ENCODE peak calls at places on chromosome 9, in six cellular contexts. One of them, this sample, is unnamed.

GRCh38 chr9:130539473-130540223 is 39.7 kb upstream of the FUBP3 start:
- DNase-seq in hypothalamus: no peak
- DNase-seq in NCI-H524: no peak
- DNase-seq in dorsolateral prefrontal cortex: no peak
- DNase-seq in dermis blood vessel endothelial cell: peak
- DNase-seq in BE2C: no peak
- DNase-seq in this sample: no peak

GRCh38 chr9:33466565-33467495 is 6.9 kb downstream of the NOL6 start:
- DNase-seq in hypothalamus: peak
- DNase-seq in NCI-H524: peak
- DNase-seq in dorsolateral prefrontal cortex: peak
- DNase-seq in dermis blood vessel endothelial cell: peak
- DNase-seq in BE2C: peak
- DNase-seq in this sample: no peak

GRCh38 chr9:100472725-100473261 is at the start of gene TMEFF1:
- DNase-seq in hypothalamus: peak
- DNase-seq in NCI-H524: peak
- DNase-seq in dorsolateral prefrontal cortex: peak
- DNase-seq in dermis blood vessel endothelial cell: peak
- DNase-seq in BE2C: peak
- DNase-seq in this sample: peak

GRCh38 chr9:16593746-16594145 is 276.7 kb downstream of the BNC2 start:
- DNase-seq in hypothalamus: no peak
- DNase-seq in NCI-H524: no peak
- DNase-seq in dorsolateral prefrontal cortex: no peak
- DNase-seq in dermis blood vessel endothelial cell: no peak
- DNase-seq in BE2C: no peak
- DNase-seq in this sample: no peak

GRCh38 chr9:32738501-32739172 is 44.7 kb upstream of the TMEM215 start:
- DNase-seq in hypothalamus: no peak
- DNase-seq in NCI-H524: no peak
- DNase-seq in dorsolateral prefrontal cortex: no peak
- DNase-seq in dermis blood vessel endothelial cell: no peak
- DNase-seq in BE2C: no peak
- DNase-seq in this sample: no peak

GRCh38 chr9:11933926-11934325 is 759.3 kb upstream of the TYRP1 start:
- DNase-seq in hypothalamus: no peak
- DNase-seq in NCI-H524: peak
- DNase-seq in dorsolateral prefrontal cortex: no peak
- DNase-seq in dermis blood vessel endothelial cell: no peak
- DNase-seq in BE2C: no peak
- DNase-seq in this sample: no peak

GRCh38 chr9:7976167-7976755 is 176.7 kb upstream of the DMAC1 start:
- DNase-seq in hypothalamus: no peak
- DNase-seq in NCI-H524: no peak
- DNase-seq in dorsolateral prefrontal cortex: no peak
- DNase-seq in dermis blood vessel endothelial cell: no peak
- DNase-seq in BE2C: no peak
- DNase-seq in this sample: no peak

GRCh38 chr9:93422987-93423386 is 28.5 kb upstream of the FAM120A start:
- DNase-seq in hypothalamus: no peak
- DNase-seq in NCI-H524: no peak
- DNase-seq in dorsolateral prefrontal cortex: no peak
- DNase-seq in dermis blood vessel endothelial cell: no peak
- DNase-seq in BE2C: no peak
- DNase-seq in this sample: no peak

GRCh38 chr9:71036501-71036900 is 84.9 kb downstream of the TRPM3 start:
- DNase-seq in hypothalamus: no peak
- DNase-seq in NCI-H524: peak
- DNase-seq in dorsolateral prefrontal cortex: no peak
- DNase-seq in dermis blood vessel endothelial cell: peak
- DNase-seq in BE2C: peak
- DNase-seq in this sample: no peak

GRCh38 chr9:116565986-116566385 is 121.1 kb upstream of the TRIM32 start:
- DNase-seq in hypothalamus: no peak
- DNase-seq in NCI-H524: no peak
- DNase-seq in dorsolateral prefrontal cortex: no peak
- DNase-seq in dermis blood vessel endothelial cell: no peak
- DNase-seq in BE2C: no peak
- DNase-seq in this sample: no peak

GRCh38 chr9:117492476-117492875 is 77.6 kb upstream of the ASTN2 start:
- DNase-seq in hypothalamus: no peak
- DNase-seq in NCI-H524: no peak
- DNase-seq in dorsolateral prefrontal cortex: no peak
- DNase-seq in dermis blood vessel endothelial cell: no peak
- DNase-seq in BE2C: no peak
- DNase-seq in this sample: no peak

GRCh38 chr9:70607926-70608325 is 193.5 kb upstream of the KLF9 start:
- DNase-seq in hypothalamus: no peak
- DNase-seq in NCI-H524: no peak
- DNase-seq in dorsolateral prefrontal cortex: no peak
- DNase-seq in dermis blood vessel endothelial cell: no peak
- DNase-seq in BE2C: peak
- DNase-seq in this sample: no peak

GRCh38 chr9:15352301-15352700 is 45.3 kb upstream of the TTC39B start:
- DNase-seq in hypothalamus: no peak
- DNase-seq in NCI-H524: no peak
- DNase-seq in dorsolateral prefrontal cortex: no peak
- DNase-seq in dermis blood vessel endothelial cell: no peak
- DNase-seq in BE2C: no peak
- DNase-seq in this sample: no peak

GRCh38 chr9:101369286-101369685 is 15.5 kb downstream of the BAAT start:
- DNase-seq in hypothalamus: no peak
- DNase-seq in NCI-H524: no peak
- DNase-seq in dorsolateral prefrontal cortex: no peak
- DNase-seq in dermis blood vessel endothelial cell: no peak
- DNase-seq in BE2C: no peak
- DNase-seq in this sample: no peak

GRCh38 chr9:38067611-38067891 is 1.5 kb downstream of the SHB start:
- DNase-seq in hypothalamus: no peak
- DNase-seq in NCI-H524: no peak
- DNase-seq in dorsolateral prefrontal cortex: no peak
- DNase-seq in dermis blood vessel endothelial cell: no peak
- DNase-seq in BE2C: no peak
- DNase-seq in this sample: no peak

GRCh38 chr9:117679425-117679824 is 24.8 kb upstream of the TLR4 start:
- DNase-seq in hypothalamus: no peak
- DNase-seq in NCI-H524: no peak
- DNase-seq in dorsolateral prefrontal cortex: no peak
- DNase-seq in dermis blood vessel endothelial cell: peak
- DNase-seq in BE2C: no peak
- DNase-seq in this sample: no peak

GRCh38 chr9:12666813-12667212 is 26.4 kb upstream of the TYRP1 start:
- DNase-seq in hypothalamus: no peak
- DNase-seq in NCI-H524: peak
- DNase-seq in dorsolateral prefrontal cortex: no peak
- DNase-seq in dermis blood vessel endothelial cell: peak
- DNase-seq in BE2C: no peak
- DNase-seq in this sample: no peak

GRCh38 chr9:14395300-14396082 is 81.5 kb upstream of the NFIB start:
- DNase-seq in hypothalamus: peak
- DNase-seq in NCI-H524: no peak
- DNase-seq in dorsolateral prefrontal cortex: peak
- DNase-seq in dermis blood vessel endothelial cell: no peak
- DNase-seq in BE2C: peak
- DNase-seq in this sample: no peak

GRCh38 chr9:5186416-5187169 is 1.2 kb upstream of the INSL6 start:
- DNase-seq in hypothalamus: no peak
- DNase-seq in NCI-H524: peak
- DNase-seq in dorsolateral prefrontal cortex: no peak
- DNase-seq in dermis blood vessel endothelial cell: peak
- DNase-seq in BE2C: peak
- DNase-seq in this sample: no peak

GRCh38 chr9:91428927-91429351 is 5.3 kb upstream of the NFIL3 start:
- DNase-seq in hypothalamus: no peak
- DNase-seq in NCI-H524: no peak
- DNase-seq in dorsolateral prefrontal cortex: no peak
- DNase-seq in dermis blood vessel endothelial cell: no peak
- DNase-seq in BE2C: no peak
- DNase-seq in this sample: no peak

GRCh38 chr9:128554155-128554862 is 1.9 kb downstream of the SPTAN1 start:
- DNase-seq in hypothalamus: no peak
- DNase-seq in NCI-H524: no peak
- DNase-seq in dorsolateral prefrontal cortex: no peak
- DNase-seq in dermis blood vessel endothelial cell: peak
- DNase-seq in BE2C: no peak
- DNase-seq in this sample: no peak

GRCh38 chr9:33506626-33507370 is 17.3 kb upstream of the ANKRD18B start:
- DNase-seq in hypothalamus: no peak
- DNase-seq in NCI-H524: no peak
- DNase-seq in dorsolateral prefrontal cortex: no peak
- DNase-seq in dermis blood vessel endothelial cell: peak
- DNase-seq in BE2C: no peak
- DNase-seq in this sample: no peak

GRCh38 chr9:5953743-5954707 is 61.4 kb downstream of the RANBP6 start:
- DNase-seq in hypothalamus: no peak
- DNase-seq in NCI-H524: peak
- DNase-seq in dorsolateral prefrontal cortex: no peak
- DNase-seq in dermis blood vessel endothelial cell: peak
- DNase-seq in BE2C: no peak
- DNase-seq in this sample: no peak

GRCh38 chr9:130390371-130390770 is 54.4 kb upstream of the ASS1 start:
- DNase-seq in hypothalamus: no peak
- DNase-seq in NCI-H524: no peak
- DNase-seq in dorsolateral prefrontal cortex: no peak
- DNase-seq in dermis blood vessel endothelial cell: no peak
- DNase-seq in BE2C: no peak
- DNase-seq in this sample: no peak

GRCh38 chr9:78292026-78292425 is 4.9 kb upstream of the PSAT1 start:
- DNase-seq in hypothalamus: no peak
- DNase-seq in NCI-H524: no peak
- DNase-seq in dorsolateral prefrontal cortex: no peak
- DNase-seq in dermis blood vessel endothelial cell: no peak
- DNase-seq in BE2C: no peak
- DNase-seq in this sample: no peak

This sample was measured in osteocyte.